ENCODE peak calls at places on chromosomes 13 and 19, in eight cellular contexts. One of them, this sample, is unnamed.
A peak's percentile ranks its signal among the peaks of the same experiment; 100 is the strongest.

GRCh38 chr19:41264581-41265375 is 606 bp downstream of the HNRNPUL1 start:
- DNase-seq in AG09309: no peak
- DNase-seq in heart left ventricle: peak; percentile 67
- DNase-seq in uterus: peak; percentile 55
- DNase-seq in mammary epithelial cell: peak; percentile 42
- DNase-seq in astrocyte: peak; percentile 8
- DNase-seq in nephron progenitor cell: peak; percentile 57
- DNase-seq in spleen: no peak
- DNase-seq in this sample: no peak

GRCh38 chr13:101331731-101332130 is 84.6 kb downstream of the NALCN start:
- DNase-seq in nephron progenitor cell: no peak
- DNase-seq in uterus: no peak
- DNase-seq in mammary epithelial cell: no peak
- DNase-seq in AG09309: no peak
- DNase-seq in spleen: no peak
- DNase-seq in astrocyte: no peak
- DNase-seq in heart left ventricle: no peak
- DNase-seq in this sample: no peak

GRCh38 chr13:51456510-51456909 is 3.7 kb upstream of the INTS6 start:
- DNase-seq in mammary epithelial cell: no peak
- DNase-seq in astrocyte: no peak
- DNase-seq in uterus: no peak
- DNase-seq in spleen: peak; percentile 77
- DNase-seq in AG09309: no peak
- DNase-seq in heart left ventricle: no peak
- DNase-seq in nephron progenitor cell: no peak
- DNase-seq in this sample: no peak

GRCh38 chr13:74145249-74145970 is 11.2 kb upstream of the KLF12 start:
- DNase-seq in uterus: no peak
- DNase-seq in heart left ventricle: no peak
- DNase-seq in astrocyte: peak; percentile 79
- DNase-seq in mammary epithelial cell: no peak
- DNase-seq in spleen: no peak
- DNase-seq in AG09309: no peak
- DNase-seq in nephron progenitor cell: no peak
- DNase-seq in this sample: no peak

GRCh38 chr19:38774181-38774950 is 1.0 kb upstream of the LGALS7 start:
- DNase-seq in AG09309: no peak
- DNase-seq in nephron progenitor cell: no peak
- DNase-seq in uterus: no peak
- DNase-seq in astrocyte: no peak
- DNase-seq in spleen: no peak
- DNase-seq in mammary epithelial cell: no peak
- DNase-seq in heart left ventricle: no peak
- DNase-seq in this sample: no peak

GRCh38 chr13:89541091-89542030 is 1806.1 kb upstream of the MIR17HG start:
- DNase-seq in nephron progenitor cell: no peak
- DNase-seq in mammary epithelial cell: no peak
- DNase-seq in spleen: no peak
- DNase-seq in astrocyte: no peak
- DNase-seq in uterus: no peak
- DNase-seq in heart left ventricle: no peak
- DNase-seq in AG09309: no peak
- DNase-seq in this sample: no peak

GRCh38 chr19:38834590-38834989 is 3.0 kb upstream of the ECH1 start:
- DNase-seq in uterus: no peak
- DNase-seq in mammary epithelial cell: no peak
- DNase-seq in spleen: no peak
- DNase-seq in nephron progenitor cell: no peak
- DNase-seq in astrocyte: no peak
- DNase-seq in AG09309: no peak
- DNase-seq in heart left ventricle: no peak
- DNase-seq in this sample: no peak

GRCh38 chr19:843180-843835 is 2.5 kb downstream of the PRTN3 start:
- DNase-seq in AG09309: no peak
- DNase-seq in spleen: peak; percentile 86
- DNase-seq in mammary epithelial cell: no peak
- DNase-seq in uterus: no peak
- DNase-seq in heart left ventricle: no peak
- DNase-seq in nephron progenitor cell: peak; percentile 76
- DNase-seq in astrocyte: no peak
- DNase-seq in this sample: no peak

GRCh38 chr19:49907745-49908446 is 11.2 kb upstream of the IL4I1 start:
- DNase-seq in AG09309: no peak
- DNase-seq in spleen: no peak
- DNase-seq in uterus: no peak
- DNase-seq in astrocyte: no peak
- DNase-seq in nephron progenitor cell: no peak
- DNase-seq in heart left ventricle: no peak
- DNase-seq in mammary epithelial cell: no peak
- DNase-seq in this sample: no peak

GRCh38 chr19:6693681-6694080 is 23.7 kb upstream of the TNFSF14 start:
- DNase-seq in uterus: no peak
- DNase-seq in astrocyte: no peak
- DNase-seq in heart left ventricle: no peak
- DNase-seq in nephron progenitor cell: no peak
- DNase-seq in mammary epithelial cell: no peak
- DNase-seq in spleen: peak; percentile 14
- DNase-seq in AG09309: no peak
- DNase-seq in this sample: no peak

GRCh38 chr19:16739546-16739945 is 19.9 kb downstream of the NWD1 start:
- DNase-seq in astrocyte: no peak
- DNase-seq in nephron progenitor cell: peak; percentile 32
- DNase-seq in heart left ventricle: no peak
- DNase-seq in AG09309: no peak
- DNase-seq in mammary epithelial cell: no peak
- DNase-seq in uterus: no peak
- DNase-seq in spleen: no peak
- DNase-seq in this sample: no peak

GRCh38 chr19:14871619-14872230 is 14.2 kb downstream of the OR7A17 start:
- DNase-seq in astrocyte: no peak
- DNase-seq in mammary epithelial cell: peak; percentile 21
- DNase-seq in nephron progenitor cell: no peak
- DNase-seq in uterus: no peak
- DNase-seq in AG09309: no peak
- DNase-seq in heart left ventricle: no peak
- DNase-seq in spleen: no peak
- DNase-seq in this sample: no peak

GRCh38 chr19:33273881-33274662 is 28.3 kb downstream of the CEBPA start:
- DNase-seq in heart left ventricle: peak; percentile 57
- DNase-seq in astrocyte: peak; percentile 87
- DNase-seq in nephron progenitor cell: peak; percentile 29
- DNase-seq in mammary epithelial cell: peak; percentile 77
- DNase-seq in AG09309: peak; percentile 92
- DNase-seq in spleen: peak; percentile 65
- DNase-seq in uterus: peak; percentile 68
- DNase-seq in this sample: peak; percentile 51

GRCh38 chr13:26062853-26063444 is 11.1 kb upstream of the SHISA2 start:
- DNase-seq in astrocyte: peak; percentile 41
- DNase-seq in nephron progenitor cell: peak; percentile 30
- DNase-seq in uterus: no peak
- DNase-seq in AG09309: peak; percentile 23
- DNase-seq in spleen: no peak
- DNase-seq in heart left ventricle: no peak
- DNase-seq in mammary epithelial cell: peak; percentile 53
- DNase-seq in this sample: no peak

GRCh38 chr13:106163426-106163825 is 372.0 kb downstream of the EFNB2 start:
- DNase-seq in AG09309: no peak
- DNase-seq in mammary epithelial cell: no peak
- DNase-seq in nephron progenitor cell: no peak
- DNase-seq in astrocyte: no peak
- DNase-seq in spleen: no peak
- DNase-seq in uterus: no peak
- DNase-seq in heart left ventricle: no peak
- DNase-seq in this sample: no peak

GRCh38 chr13:67410645-67411044 is 180.5 kb upstream of the PCDH9 start:
- DNase-seq in AG09309: no peak
- DNase-seq in uterus: no peak
- DNase-seq in spleen: no peak
- DNase-seq in heart left ventricle: no peak
- DNase-seq in nephron progenitor cell: no peak
- DNase-seq in astrocyte: no peak
- DNase-seq in mammary epithelial cell: no peak
- DNase-seq in this sample: no peak

GRCh38 chr19:41298327-41298964 is 11.5 kb upstream of the CCDC97 start:
- DNase-seq in AG09309: no peak
- DNase-seq in uterus: peak; percentile 46
- DNase-seq in nephron progenitor cell: no peak
- DNase-seq in heart left ventricle: peak; percentile 91
- DNase-seq in astrocyte: peak; percentile 71
- DNase-seq in mammary epithelial cell: peak; percentile 17
- DNase-seq in spleen: no peak
- DNase-seq in this sample: peak; percentile 22

GRCh38 chr19:40235238-40236025 is 8.9 kb upstream of the CCNP start:
- DNase-seq in mammary epithelial cell: no peak
- DNase-seq in AG09309: no peak
- DNase-seq in uterus: no peak
- DNase-seq in heart left ventricle: no peak
- DNase-seq in spleen: no peak
- DNase-seq in astrocyte: no peak
- DNase-seq in nephron progenitor cell: no peak
- DNase-seq in this sample: no peak
- TF ChIP-seq CTCF in mammary epithelial cell: no peak
- TF ChIP-seq CTCF in AG09309: peak; percentile 6
- TF ChIP-seq CTCF in uterus: no peak
- TF ChIP-seq CTCF in heart left ventricle: peak; percentile 6
- TF ChIP-seq CTCF in spleen: no peak
- TF ChIP-seq CTCF in astrocyte: no peak
- TF ChIP-seq CTCF in nephron progenitor cell: peak; percentile 23
- TF ChIP-seq CTCF in this sample: no peak

GRCh38 chr13:33519561-33520479 is 234.3 kb upstream of the STARD13 start:
- DNase-seq in spleen: no peak
- DNase-seq in mammary epithelial cell: peak; percentile 69
- DNase-seq in nephron progenitor cell: no peak
- DNase-seq in heart left ventricle: no peak
- DNase-seq in AG09309: peak; percentile 86
- DNase-seq in uterus: no peak
- DNase-seq in astrocyte: peak; percentile 98
- DNase-seq in this sample: no peak

GRCh38 chr13:33524086-33524485 is 238.5 kb upstream of the STARD13 start:
- DNase-seq in astrocyte: peak; percentile 90
- DNase-seq in spleen: no peak
- DNase-seq in nephron progenitor cell: no peak
- DNase-seq in uterus: no peak
- DNase-seq in mammary epithelial cell: peak; percentile 29
- DNase-seq in heart left ventricle: no peak
- DNase-seq in AG09309: peak; percentile 80
- DNase-seq in this sample: no peak

GRCh38 chr13:33518442-33518841 is 232.9 kb upstream of the STARD13 start:
- DNase-seq in nephron progenitor cell: no peak
- DNase-seq in heart left ventricle: no peak
- DNase-seq in AG09309: no peak
- DNase-seq in astrocyte: no peak
- DNase-seq in uterus: no peak
- DNase-seq in mammary epithelial cell: no peak
- DNase-seq in spleen: no peak
- DNase-seq in this sample: no peak

GRCh38 chr13:33525759-33526158 is 240.2 kb upstream of the STARD13 start:
- DNase-seq in AG09309: no peak
- DNase-seq in astrocyte: no peak
- DNase-seq in nephron progenitor cell: no peak
- DNase-seq in spleen: no peak
- DNase-seq in heart left ventricle: no peak
- DNase-seq in uterus: no peak
- DNase-seq in mammary epithelial cell: no peak
- DNase-seq in this sample: no peak

DNA sequence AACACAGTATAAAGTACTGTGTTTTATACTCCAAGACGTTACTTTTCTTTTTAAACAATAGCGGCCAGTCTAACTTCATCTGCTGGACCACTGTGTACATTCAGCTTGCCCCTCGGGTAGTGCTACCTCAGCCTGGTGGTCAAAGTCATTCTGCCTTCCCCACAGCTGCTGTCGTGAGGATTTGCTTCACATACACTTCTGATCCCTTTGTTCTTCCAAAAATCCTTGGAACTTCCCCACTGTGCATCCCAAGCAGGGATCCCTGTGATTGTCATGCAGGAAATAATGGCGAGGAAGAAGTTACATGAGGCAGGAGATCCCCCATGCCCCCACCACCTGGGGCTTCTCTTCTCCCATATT is 234.9 kb upstream of the STARD13 start:
- DNase-seq in spleen: no peak
- DNase-seq in AG09309: no peak
- DNase-seq in mammary epithelial cell: no peak
- DNase-seq in uterus: no peak
- DNase-seq in astrocyte: no peak
- DNase-seq in nephron progenitor cell: no peak
- DNase-seq in heart left ventricle: no peak
- DNase-seq in this sample: no peak
- TF ChIP-seq CTCF in spleen: no peak
- TF ChIP-seq CTCF in AG09309: no peak
- TF ChIP-seq CTCF in mammary epithelial cell: no peak
- TF ChIP-seq CTCF in uterus: no peak
- TF ChIP-seq CTCF in astrocyte: no peak
- TF ChIP-seq CTCF in nephron progenitor cell: no peak
- TF ChIP-seq CTCF in heart left ventricle: no peak
- TF ChIP-seq CTCF in this sample: no peak

DNA sequence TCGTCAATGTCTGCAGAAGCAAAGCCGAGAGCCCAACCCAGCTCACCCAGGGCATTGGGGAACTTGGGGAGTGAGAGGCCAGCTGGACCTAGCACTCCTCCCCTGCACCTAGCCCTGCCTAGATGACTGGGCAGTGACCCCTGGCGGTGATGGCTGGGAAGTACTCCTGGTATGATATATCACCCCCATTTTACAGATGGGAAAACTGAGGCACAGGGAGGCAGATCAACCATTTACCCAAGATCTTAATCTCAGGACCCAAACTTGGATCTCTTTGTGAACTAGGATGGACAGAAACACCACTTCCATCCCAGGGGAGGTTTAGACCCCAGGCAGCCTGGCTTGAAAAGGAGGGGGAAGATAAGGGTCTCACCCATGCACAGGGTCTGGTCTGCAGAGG is 43.5 kb downstream of the CCL25 start:
- DNase-seq in nephron progenitor cell: no peak
- DNase-seq in uterus: no peak
- DNase-seq in AG09309: no peak
- DNase-seq in astrocyte: no peak
- DNase-seq in spleen: no peak
- DNase-seq in mammary epithelial cell: no peak
- DNase-seq in heart left ventricle: no peak
- DNase-seq in this sample: no peak
- TF ChIP-seq CTCF in nephron progenitor cell: no peak
- TF ChIP-seq CTCF in uterus: no peak
- TF ChIP-seq CTCF in AG09309: no peak
- TF ChIP-seq CTCF in astrocyte: no peak
- TF ChIP-seq CTCF in spleen: no peak
- TF ChIP-seq CTCF in mammary epithelial cell: no peak
- TF ChIP-seq CTCF in heart left ventricle: no peak
- TF ChIP-seq CTCF in this sample: no peak

DNA sequence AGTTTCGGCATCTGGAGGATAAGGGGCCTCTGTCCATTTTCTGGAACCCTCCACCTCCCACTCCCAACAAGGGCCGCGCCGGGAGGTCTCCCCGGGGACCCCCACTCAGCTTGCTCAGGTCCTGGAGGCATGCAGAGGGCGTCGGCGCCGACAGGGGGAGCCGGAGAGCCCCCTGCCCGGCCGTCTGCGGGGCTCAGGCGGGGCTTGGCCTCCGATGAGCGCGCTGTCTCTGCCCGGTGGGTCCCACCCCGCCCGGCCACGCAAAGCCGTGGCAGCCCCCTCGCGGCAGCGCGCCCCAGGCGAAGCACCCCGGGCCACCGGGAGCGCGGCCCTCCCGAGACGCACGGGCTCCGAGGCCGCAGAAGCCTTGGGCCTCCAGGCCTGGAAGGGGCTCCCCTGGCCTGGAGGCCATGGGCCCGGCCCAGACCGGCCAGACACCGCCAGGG is 149.7 kb upstream of the ZNF536 start:
- DNase-seq in astrocyte: no peak
- DNase-seq in AG09309: no peak
- DNase-seq in uterus: no peak
- DNase-seq in nephron progenitor cell: peak; percentile 77
- DNase-seq in heart left ventricle: no peak
- DNase-seq in spleen: no peak
- DNase-seq in mammary epithelial cell: no peak
- DNase-seq in this sample: no peak
- TF ChIP-seq CTCF in astrocyte: no peak
- TF ChIP-seq CTCF in AG09309: peak; percentile 42
- TF ChIP-seq CTCF in uterus: peak; percentile 6
- TF ChIP-seq CTCF in nephron progenitor cell: peak; percentile 89
- TF ChIP-seq CTCF in heart left ventricle: peak; percentile 66
- TF ChIP-seq CTCF in spleen: peak; percentile 32
- TF ChIP-seq CTCF in mammary epithelial cell: peak; percentile 44
- TF ChIP-seq CTCF in this sample: no peak

This sample was measured in omental fat pad.